ENCODE peak calls at places on chromosomes 13 and 19, in eight cellular contexts. W, C, V, F, P, D, I and M are unnamed samples.
A peak's percentile ranks its signal among the peaks of the same experiment; 100 is the strongest.

GRCh38 chr19:33273881-33274662 is 28.3 kb downstream of the CEBPA start:
- DNase-seq in W (peak; percentile 84), V (no peak), D (peak; percentile 55), I (no peak), C (no peak), P (peak; percentile 79), F (peak; percentile 71), M (no peak)

GRCh38 chr19:38047641-38048040 is 140.6 kb downstream of the SIPA1L3 start:
- DNase-seq in V (no peak), W (no peak), C (no peak), P (no peak), I (no peak), F (no peak), D (no peak), M (no peak)

GRCh38 chr19:12195501-12195860 is 32.6 kb downstream of the ZNF136 start:
- DNase-seq in V (no peak), D (no peak), F (peak; percentile 2), W (no peak), P (no peak), C (no peak), I (no peak), M (no peak)

GRCh38 chr13:98372886-98373285 is 195.8 kb upstream of the RNF113B start:
- DNase-seq in C (no peak), I (no peak), W (no peak), D (no peak), P (no peak), V (no peak), F (peak; percentile 47), M (no peak)

GRCh38 chr13:110869805-110870706 is 44.8 kb downstream of the ANKRD10 start:
- DNase-seq in I (peak; percentile 93), W (peak; percentile 79), P (peak; percentile 74), V (peak; percentile 96), D (peak; percentile 96), F (peak; percentile 99), C (peak; percentile 72), M (no peak)

GRCh38 chr19:1474011-1474764 is 4.8 kb downstream of the C19orf25 start:
- DNase-seq in P (no peak), V (no peak), D (no peak), W (no peak), I (no peak), C (no peak), F (no peak), M (no peak)

GRCh38 chr13:22749626-22750025 is 431.2 kb upstream of the SGCG start:
- DNase-seq in I (no peak), W (no peak), C (no peak), V (no peak), F (no peak), P (no peak), D (no peak), M (no peak)

GRCh38 chr19:15195381-15195964 is 5.3 kb downstream of the NOTCH3 start:
- DNase-seq in I (peak; percentile 59), P (peak; percentile 29), D (peak; percentile 74), W (peak; percentile 41), C (no peak), F (peak; percentile 76), V (peak; percentile 95), M (no peak)

GRCh38 chr13:45681101-45681500 is 21.0 kb upstream of the CBY2 start:
- DNase-seq in F (no peak), V (no peak), C (no peak), D (no peak), I (no peak), P (no peak), W (no peak), M (no peak)

GRCh38 chr13:75771818-75772217 is 135.7 kb downstream of the LMO7 start:
- DNase-seq in I (no peak), D (no peak), W (no peak), V (no peak), C (no peak), P (no peak), F (peak; percentile 82), M (no peak)

GRCh38 chr13:113796211-113796875 is 37.3 kb downstream of the TMEM255B start:
- DNase-seq in D (no peak), W (no peak), C (no peak), V (peak; percentile 31), P (no peak), I (no peak), F (no peak), M (no peak)

GRCh38 chr19:35717665-35718344 is at the start of gene KMT2B:
- DNase-seq in F (peak; percentile 98), C (no peak), W (no peak), I (no peak), D (no peak), P (peak; percentile 96), V (peak; percentile 98), M (no peak)

GRCh38 chr19:31578326-31578725 is 229.1 kb upstream of the TSHZ3 start:
- DNase-seq in V (no peak), I (no peak), C (no peak), F (no peak), D (no peak), P (no peak), W (no peak), M (no peak)

GRCh38 chr13:29884671-29885424 is 34.4 kb upstream of the UBL3 start:
- DNase-seq in V (no peak), W (no peak), P (no peak), F (no peak), C (no peak), I (no peak), D (no peak), M (no peak)

GRCh38 chr13:32038353-32038752 is 6.8 kb downstream of the FRY start:
- DNase-seq in F (no peak), D (no peak), I (no peak), W (no peak), P (no peak), C (no peak), V (no peak), M (no peak)

GRCh38 chr19:5106971-5107370 is 138.1 kb downstream of the KDM4B start:
- DNase-seq in I (no peak), V (no peak), F (no peak), D (no peak), C (no peak), W (no peak), P (no peak), M (no peak)
- H3K36me3 ChIP-seq in I (no peaks in the 10 kb centered on the region), V (no peaks in the 10 kb centered on the region), F (peaks cover 43% of the 10 kb centered on the region), D (peaks cover 31% of the 10 kb centered on the region), C (peaks cover 58% of the 10 kb centered on the region), W (no peaks in the 10 kb centered on the region), P (peaks cover 6% of the 10 kb centered on the region), M (peaks cover 19% of the 10 kb centered on the region)

DNA sequence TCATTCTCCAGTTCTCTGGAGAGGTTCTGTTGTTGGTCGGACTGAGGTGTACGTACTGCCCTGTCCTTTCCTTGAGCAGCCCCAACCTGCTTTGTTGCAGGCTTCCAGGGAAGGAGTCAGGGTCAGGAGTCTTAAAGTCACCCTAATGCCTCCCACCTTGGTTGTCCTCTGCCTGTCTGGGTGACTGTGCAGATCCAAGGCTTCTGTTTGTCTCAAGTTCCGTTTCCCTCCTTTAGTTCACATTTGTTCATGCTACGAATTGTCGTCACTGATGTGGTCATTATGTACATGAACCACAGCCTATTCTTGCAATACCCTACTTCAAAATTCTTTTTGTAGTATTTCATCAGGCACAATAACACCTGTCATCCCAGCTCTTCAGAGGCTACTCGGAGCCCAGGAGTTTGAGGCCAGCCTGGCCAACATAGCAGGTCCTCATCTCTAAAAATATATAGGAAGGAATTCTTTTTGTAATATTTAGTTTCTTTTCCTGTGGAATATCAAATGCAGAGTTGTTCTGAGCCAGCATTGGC is 7.4 kb downstream of the ZNF586 start:
- DNase-seq in I (no peak), D (no peak), P (no peak), W (no peak), F (no peak), V (no peak), C (no peak), M (no peak)
- H3K36me3 ChIP-seq in I (peaks cover 4% of the 10 kb centered on the region), D (peaks cover 100% of the 10 kb centered on the region), P (peaks cover 62% of the 10 kb centered on the region), W (peaks cover 10% of the 10 kb centered on the region), F (peaks cover 58% of the 10 kb centered on the region), V (peaks cover 19% of the 10 kb centered on the region), C (peaks cover 100% of the 10 kb centered on the region), M (peaks cover 81% of the 10 kb centered on the region)

GRCh38 chr19:56085571-56086275 is 35.4 kb downstream of the ZNF787 start:
- DNase-seq in W (no peak), I (no peak), P (no peak), C (no peak), D (no peak), F (no peak), V (no peak), M (no peak)
- H3K36me3 ChIP-seq in W (no peaks in the 10 kb centered on the region), I (no peaks in the 10 kb centered on the region), P (peaks cover 6% of the 10 kb centered on the region), C (peaks cover 43% of the 10 kb centered on the region), D (peaks cover 22% of the 10 kb centered on the region), F (peaks cover 14% of the 10 kb centered on the region), V (no peaks in the 10 kb centered on the region), M (peaks cover 18% of the 10 kb centered on the region)

DNA sequence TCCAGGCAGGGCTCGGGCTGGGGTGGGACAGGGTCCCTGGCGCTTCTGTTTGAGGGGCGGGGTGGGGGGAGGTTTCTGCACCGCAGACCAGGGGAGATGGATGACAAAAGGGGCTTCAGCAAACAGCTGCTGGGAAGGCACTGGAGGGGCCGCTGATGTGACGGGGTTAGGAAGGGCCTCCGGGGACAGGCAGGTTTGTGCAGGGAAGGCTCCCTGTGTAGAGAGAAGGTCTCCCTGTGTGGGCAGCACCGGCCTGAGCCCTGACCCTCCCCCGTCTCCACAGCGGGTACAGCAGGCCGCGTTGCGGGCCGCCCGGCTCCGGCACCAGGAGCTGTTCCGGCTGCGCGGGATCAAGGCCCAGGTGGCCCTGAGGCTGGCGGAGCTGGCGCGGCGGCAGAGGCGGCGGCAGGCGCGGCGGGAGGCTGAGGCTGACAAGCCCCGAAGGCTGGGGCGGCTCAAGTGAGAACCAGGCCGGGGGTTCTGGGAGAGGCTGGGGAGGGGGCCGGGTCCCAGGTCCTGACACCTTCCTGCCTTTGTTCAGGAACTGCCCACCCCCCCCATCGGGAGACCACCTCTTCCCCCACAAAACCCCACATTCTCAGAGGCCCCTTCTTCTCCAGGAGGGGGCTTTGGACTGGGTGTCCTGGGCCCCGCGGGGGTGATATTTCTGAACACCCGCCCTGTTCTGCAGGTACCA is 9.9 kb downstream of the NOP53 start:
- DNase-seq in I (no peak), C (no peak), W (no peak), P (no peak), V (no peak), D (no peak), F (no peak), M (no peak)
- H3K36me3 ChIP-seq in I (peaks cover 60% of the 10 kb centered on the region), C (peaks cover 100% of the 10 kb centered on the region), W (peaks cover 30% of the 10 kb centered on the region), P (peaks cover 57% of the 10 kb centered on the region), V (no peaks in the 10 kb centered on the region), D (peaks cover 93% of the 10 kb centered on the region), F (peaks cover 83% of the 10 kb centered on the region), M (peaks cover 82% of the 10 kb centered on the region)

GRCh38 chr19:6125571-6125989 is 9.9 kb upstream of the ACSBG2 start:
- DNase-seq in I (peak; percentile 43), V (no peak), C (no peak), D (peak; percentile 58), W (peak; percentile 69), P (peak; percentile 71), F (peak; percentile 89), M (peak; percentile 53)
- H3K36me3 ChIP-seq in I (no peaks in the 10 kb centered on the region), V (no peaks in the 10 kb centered on the region), C (no peaks in the 10 kb centered on the region), D (no peaks in the 10 kb centered on the region), W (no peaks in the 10 kb centered on the region), P (no peaks in the 10 kb centered on the region), F (no peaks in the 10 kb centered on the region), M (no peaks in the 10 kb centered on the region)